ENCODE peak calls at places on chromosomes 7 and 10, in four cellular contexts. Q, Y, K and I are unnamed samples.

GRCh38 chr7:112362796-112363195 is 87.5 kb upstream of the IFRD1 start:
- DNase-seq in Q (peak; percentile 23), Y (peak; percentile 33), K (peak; percentile 40), I (no peak)

GRCh38 chr7:78607099-78607498 is 808.5 kb downstream of the PHTF2 start:
- DNase-seq in Q (peak; percentile 13), Y (peak; percentile 74), K (peak; percentile 44), I (no peak)

GRCh38 chr7:150451833-150452431 is 1.5 kb downstream of the GIMAP8 start:
- DNase-seq in Q (no peak), Y (no peak), K (no peak), I (no peak)

GRCh38 chr7:16347461-16348192 is 73.7 kb downstream of the CRPPA start:
- DNase-seq in Q (peak; percentile 50), Y (no peak), K (peak; percentile 49), I (peak; percentile 10)

GRCh38 chr10:30749368-30749767 is 119.8 kb upstream of the LYZL2 start:
- DNase-seq in Q (peak; percentile 24), Y (no peak), K (no peak), I (no peak)

GRCh38 chr7:134365341-134366054 is 48.8 kb upstream of the SLC35B4 start:
- DNase-seq in Q (peak; percentile 92), Y (no peak), K (no peak), I (peak; percentile 56)

GRCh38 chr10:31619410-31620095 is 300.5 kb downstream of the ZEB1 start:
- DNase-seq in Q (peak; percentile 56), Y (no peak), K (no peak), I (no peak)

GRCh38 chr10:74683621-74684114 is 142.7 kb upstream of the KAT6B start:
- DNase-seq in Q (no peak), Y (no peak), K (no peak), I (no peak)

GRCh38 chr10:121664671-121665070 is 66.4 kb upstream of the FGFR2 start:
- DNase-seq in Q (no peak), Y (no peak), K (no peak), I (no peak)

GRCh38 chr7:97179454-97180104 is 62.1 kb downstream of the SDHAF3 start:
- DNase-seq in Q (peak; percentile 69), Y (peak; percentile 73), K (peak; percentile 72), I (peak; percentile 79)

GRCh38 chr7:13069832-13070231 is 382.4 kb downstream of the ARL4A start:
- DNase-seq in Q (no peak), Y (no peak), K (no peak), I (no peak)

GRCh38 chr7:27101188-27101905 is 1.1 kb downstream of the HOXA2 start:
- DNase-seq in Q (no peak), Y (no peak), K (peak; percentile 54), I (no peak)

GRCh38 chr7:4523219-4523618 is 158.9 kb upstream of the FOXK1 start:
- DNase-seq in Q (no peak), Y (no peak), K (no peak), I (no peak)

GRCh38 chr10:52314007-52314821 is at the start of gene DKK1:
- DNase-seq in Q (peak; percentile 92), Y (peak; percentile 91), K (peak; percentile 87), I (peak; percentile 86)

GRCh38 chr10:112732277-112732891 is 217.7 kb upstream of the TCF7L2 start:
- DNase-seq in Q (peak; percentile 41), Y (no peak), K (peak; percentile 82), I (no peak)

DNA sequence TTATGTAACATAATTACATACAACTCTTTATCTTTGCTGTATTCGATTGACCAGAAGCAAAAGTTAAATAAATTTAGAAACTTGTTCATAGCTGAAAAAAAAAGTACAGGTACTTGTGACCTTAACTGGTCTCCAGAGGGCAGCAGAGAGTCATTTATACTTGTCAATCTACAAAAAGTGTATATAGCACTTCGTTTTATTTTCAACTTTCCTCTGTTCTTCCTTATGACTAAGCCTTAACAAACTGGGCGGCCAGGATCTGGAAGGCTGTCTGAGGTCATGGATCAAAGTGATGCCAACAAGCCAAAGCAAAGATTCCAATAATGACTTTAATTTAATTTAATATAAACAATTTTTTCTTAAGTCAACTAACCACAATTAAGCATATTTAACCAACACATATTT is 29.8 kb downstream of the C10orf67 start:
- DNase-seq in Q (peak; percentile 91), Y (peak; percentile 83), K (peak; percentile 80), I (peak; percentile 91)
- TF ChIP-seq EZH2phosphoT487 in Q (no peak), Y (no peak), K (no peak), I (no peak)

GRCh38 chr7:273327-273726 is 16.6 kb upstream of the FOXL3 start:
- DNase-seq in Q (no peak), Y (no peak), K (no peak), I (no peak)

GRCh38 chr7:274262-274661 is 15.7 kb upstream of the FOXL3 start:
- DNase-seq in Q (no peak), Y (no peak), K (no peak), I (no peak)

GRCh38 chr7:271266-272107 is 18.5 kb upstream of the FOXL3 start:
- DNase-seq in Q (no peak), Y (no peak), K (no peak), I (no peak)

GRCh38 chr7:272108-272615 is 17.8 kb upstream of the FOXL3 start:
- DNase-seq in Q (no peak), Y (no peak), K (no peak), I (no peak)

DNA sequence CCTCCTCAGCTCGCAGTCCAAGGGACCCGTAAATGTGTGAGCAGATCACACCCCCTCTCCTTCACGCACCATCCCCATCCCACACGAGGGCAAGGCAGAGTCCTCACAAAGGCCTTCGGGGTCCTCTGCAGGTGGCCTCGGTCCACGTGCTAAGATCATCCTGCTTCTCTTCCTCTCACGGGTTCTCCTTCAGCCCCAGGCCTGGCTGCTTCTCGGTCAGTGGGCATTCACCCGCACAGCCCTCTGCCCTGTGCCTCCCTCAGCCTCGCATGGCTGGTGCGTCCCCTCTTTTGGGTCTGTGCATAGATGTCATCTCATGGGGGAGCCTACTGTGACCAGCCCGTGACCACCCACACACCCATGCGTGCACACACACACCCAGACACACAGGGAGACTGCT is 17.3 kb upstream of the FOXL3 start:
- DNase-seq in Q (no peak), Y (no peak), K (no peak), I (no peak)
- TF ChIP-seq EZH2phosphoT487 in Q (no peak), Y (no peak), K (no peak), I (no peak)

GRCh38 chr7:108403597-108404217 is 52.5 kb downstream of the NRCAM start:
- DNase-seq in Q (no peak), Y (no peak), K (no peak), I (no peak)

GRCh38 chr7:108407674-108408073 is 48.6 kb downstream of the NRCAM start:
- DNase-seq in Q (no peak), Y (no peak), K (no peak), I (no peak)

GRCh38 chr7:108404509-108405435 is 51.5 kb downstream of the NRCAM start:
- DNase-seq in Q (peak; percentile 29), Y (no peak), K (no peak), I (no peak)

GRCh38 chr7:108406474-108406873 is 49.8 kb downstream of the NRCAM start:
- DNase-seq in Q (peak; percentile 29), Y (no peak), K (no peak), I (peak; percentile 30)

DNA sequence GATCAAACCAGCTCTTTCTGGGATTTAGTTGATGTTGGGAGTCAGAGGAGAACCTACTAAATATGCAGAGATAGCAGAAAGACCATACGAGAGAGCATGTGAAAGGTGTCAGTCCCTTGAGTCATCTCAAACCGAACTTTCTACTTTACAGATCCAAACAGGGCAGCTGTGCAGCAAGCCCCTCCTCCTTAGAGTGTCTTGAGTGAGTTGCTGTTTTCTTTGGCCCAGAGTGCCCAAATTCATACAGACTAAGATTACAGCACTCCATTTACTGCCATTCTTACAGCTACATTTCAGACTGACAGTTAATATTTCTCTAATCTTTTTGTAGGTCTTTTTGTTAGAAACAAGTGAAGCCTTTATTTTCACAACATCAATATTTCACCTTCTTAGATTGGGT is 53.4 kb downstream of the NRCAM start:
- DNase-seq in Q (peak; percentile 36), Y (no peak), K (no peak), I (no peak)
- TF ChIP-seq EZH2phosphoT487 in Q (no peak), Y (no peak), K (no peak), I (no peak)

GRCh38 chr10:111035542-111035941 is 41.3 kb upstream of the ADRA2A start:
- DNase-seq in Q (peak; percentile 32), Y (no peak), K (no peak), I (no peak)
- TF ChIP-seq EZH2phosphoT487 in Q (no peak), Y (no peak), K (no peak), I (no peak)

DNA sequence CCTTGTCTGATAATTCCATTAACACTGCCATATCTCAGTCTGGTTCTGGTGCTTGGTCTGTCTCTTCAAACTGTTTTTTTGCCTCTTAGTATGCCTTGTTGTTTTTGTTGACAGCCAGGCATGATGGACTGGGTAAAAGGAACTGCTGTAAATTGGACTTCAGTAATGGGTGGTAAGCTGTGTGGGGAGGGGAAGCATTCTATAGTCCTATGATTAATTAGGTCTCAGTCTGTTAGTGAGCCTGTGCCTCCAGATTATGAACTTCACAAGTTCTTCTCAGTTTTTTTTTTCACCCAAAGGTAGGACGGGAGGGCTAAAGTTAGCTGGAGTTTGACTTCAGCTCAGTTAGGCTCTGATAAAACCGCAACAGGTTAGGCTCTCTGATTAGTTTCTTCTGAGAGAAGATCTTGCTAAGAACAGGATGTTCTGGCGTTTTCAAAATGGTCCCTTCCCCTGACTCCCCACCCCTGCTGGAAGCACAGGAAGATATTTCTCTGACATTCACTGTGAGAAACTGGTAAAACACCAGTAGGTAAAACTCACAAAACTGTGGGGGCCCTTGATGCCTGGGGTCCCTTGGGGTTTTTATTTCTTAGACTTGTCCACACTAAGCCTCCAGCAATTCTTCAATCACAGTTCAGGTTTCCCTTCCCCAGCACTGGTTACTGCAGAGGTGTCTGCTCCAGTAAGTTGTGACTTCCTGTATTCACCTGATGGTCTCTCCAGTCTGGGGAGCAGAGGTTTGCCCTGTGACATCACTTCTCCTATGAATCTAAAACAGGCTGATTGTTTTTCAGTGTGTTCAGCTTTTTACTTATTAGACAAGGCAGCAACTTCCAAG is 43.3 kb upstream of the CCDC71L start:
- DNase-seq in Q (no peak), Y (no peak), K (no peak), I (no peak)
- TF ChIP-seq EZH2phosphoT487 in Q (no peak), Y (no peak), K (no peak), I (no peak)

GRCh38 chr7:36368496-36368895 is 21.2 kb upstream of the ANLN start:
- DNase-seq in Q (no peak), Y (no peak), K (no peak), I (no peak)

GRCh38 chr7:36367561-36367889 is 22.1 kb upstream of the ANLN start:
- DNase-seq in Q (no peak), Y (no peak), K (no peak), I (no peak)

GRCh38 chr7:36366649-36367560 is 22.8 kb upstream of the ANLN start:
- DNase-seq in Q (peak; percentile 95), Y (peak; percentile 95), K (peak; percentile 96), I (peak; percentile 96)

GRCh38 chr7:36363515-36363914 is 26.1 kb upstream of the ANLN start:
- DNase-seq in Q (no peak), Y (no peak), K (no peak), I (no peak)

GRCh38 chr7:36366005-36366583 is 23.6 kb upstream of the ANLN start:
- DNase-seq in Q (no peak), Y (no peak), K (no peak), I (no peak)
- TF ChIP-seq EZH2phosphoT487 in Q (no peak), Y (no peak), K (no peak), I (no peak)